ENCODE peak calls at places on chromosomes 4 and X, in six cellular contexts. X, G, D, J, Z and O are unnamed samples.

GRCh38 chrX:143633530-143634372 is 2.1 kb downstream of the SLITRK4 start:
- DNase-seq in J (no peak), X (no peak), D (no peak), G (no peak), Z (no peak), O (no peak)

GRCh38 chr4:99863804-99864203 is 30.4 kb downstream of the LAMTOR3 start:
- DNase-seq in Z (no peak), J (no peak), G (no peak), X (no peak), D (peak), O (no peak)

GRCh38 chr4:139256349-139256748 is 23.7 kb downstream of the MGARP start:
- DNase-seq in G (no peak), Z (no peak), X (no peak), J (no peak), D (no peak), O (no peak)

GRCh38 chrX:109632906-109633504 is 8.0 kb upstream of the KCNE5 start:
- DNase-seq in X (no peak), J (no peak), G (no peak), Z (no peak), D (peak), O (no peak)

GRCh38 chrX:1592128-1592862 is 891 bp downstream of the AKAP17A start:
- DNase-seq in X (no peak), G (no peak), D (peak), J (peak), Z (peak), O (peak)

GRCh38 chr4:6806924-6807676 is 24.6 kb downstream of the KIAA0232 start:
- DNase-seq in Z (no peak), X (no peak), G (no peak), J (no peak), D (no peak), O (no peak)

GRCh38 chr4:39181520-39181904 is 817 bp upstream of the WDR19 start:
- DNase-seq in D (no peak), G (no peak), X (no peak), J (no peak), Z (no peak), O (no peak)

GRCh38 chr4:143986173-143986572 is 33.0 kb downstream of the GYPB start:
- DNase-seq in J (no peak), G (no peak), X (no peak), D (no peak), Z (no peak), O (no peak)

GRCh38 chrX:39381446-39381845 is 580.2 kb downstream of the MID1IP1 start:
- DNase-seq in X (no peak), J (no peak), Z (no peak), D (no peak), G (no peak), O (no peak)

GRCh38 chr4:7166981-7167700 is 25.2 kb upstream of the SORCS2 start:
- DNase-seq in Z (peak), D (no peak), G (no peak), J (no peak), X (no peak), O (no peak)

GRCh38 chrX:124736553-124737240 is 390.3 kb downstream of the SH2D1A start:
- DNase-seq in D (peak), J (no peak), X (no peak), Z (no peak), G (no peak), O (no peak)

GRCh38 chr4:47071863-47072441 is 40.6 kb downstream of the GABRB1 start:
- DNase-seq in D (no peak), Z (no peak), X (no peak), G (no peak), J (no peak), O (no peak)

GRCh38 chr4:21699437-21699836 is 249.1 kb downstream of the KCNIP4 start:
- DNase-seq in X (no peak), J (no peak), Z (peak), D (no peak), G (no peak), O (peak)

GRCh38 chr4:3421470-3421869 is 20.3 kb upstream of the HGFAC start:
- DNase-seq in D (no peak), X (no peak), G (no peak), J (no peak), Z (no peak), O (no peak)

GRCh38 chr4:110609044-110609750 is 13.7 kb downstream of the PITX2 start:
- DNase-seq in Z (no peak), X (no peak), D (no peak), G (no peak), J (no peak), O (no peak)

GRCh38 chr4:182808673-182809416 is 108.3 kb downstream of the DCTD start:
- DNase-seq in X (peak), D (no peak), G (no peak), Z (no peak), J (no peak), O (no peak)

GRCh38 chrX:123731987-123732678 is 719 bp downstream of the THOC2 start:
- DNase-seq in Z (peak), G (no peak), X (no peak), J (no peak), D (peak), O (no peak)

GRCh38 chr4:15689540-15689939 is 7.9 kb downstream of the FAM200B start:
- DNase-seq in J (no peak), G (no peak), X (no peak), Z (no peak), D (no peak), O (no peak)

GRCh38 chrX:37871626-37872302 is 24.4 kb upstream of the DYNLT3 start:
- DNase-seq in D (peak), G (no peak), X (no peak), Z (no peak), J (no peak), O (peak)

DNA sequence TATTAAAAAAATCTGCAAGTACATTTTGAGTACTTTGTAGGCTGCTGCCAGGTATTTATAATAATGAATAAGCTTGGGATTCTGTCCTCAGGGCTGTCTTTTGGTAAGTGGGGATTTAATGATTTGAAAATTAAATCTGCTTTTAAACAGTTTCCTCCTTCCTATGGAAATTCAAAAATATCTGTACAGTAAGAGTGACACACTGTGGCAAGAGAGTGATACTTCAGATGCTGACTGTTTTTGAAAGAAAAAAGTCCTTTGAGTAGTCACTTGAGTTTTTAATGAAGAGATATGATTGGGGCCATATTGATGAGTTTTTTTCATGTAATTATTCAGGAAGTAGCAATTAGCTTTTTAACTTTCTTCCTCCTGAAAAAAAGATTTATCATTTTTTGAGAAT is 49.2 kb downstream of the SMARCAD1 start:
- DNase-seq in G (no peak), D (peak), X (no peak), Z (no peak), J (peak), O (no peak)
- TF ChIP-seq EP300 in G (no peak), D (no peak), X (no peak), Z (no peak), J (no peak), O (no peak)

GRCh38 chr4:168856312-168856711 is 153.7 kb downstream of the CBR4 start:
- DNase-seq in X (no peak), D (no peak), G (no peak), Z (no peak), J (no peak), O (no peak)

GRCh38 chr4:168853770-168854169 is 156.3 kb downstream of the CBR4 start:
- DNase-seq in D (no peak), X (peak), Z (no peak), G (no peak), J (no peak), O (no peak)

GRCh38 chr4:168852933-168853713 is 156.9 kb downstream of the CBR4 start:
- DNase-seq in J (no peak), D (no peak), G (no peak), Z (no peak), X (peak), O (no peak)

GRCh38 chr4:168852387-168852786 is 157.7 kb downstream of the CBR4 start:
- DNase-seq in J (no peak), X (no peak), G (no peak), D (no peak), Z (no peak), O (no peak)

GRCh38 chr4:168854216-168854921 is 155.7 kb downstream of the CBR4 start:
- DNase-seq in X (no peak), G (no peak), Z (no peak), D (no peak), J (no peak), O (no peak)
- TF ChIP-seq EP300 in X (no peak), G (no peak), Z (no peak), D (no peak), J (no peak), O (no peak)

GRCh38 chrX:78513996-78514745 is 145.0 kb downstream of the RTL3 start:
- DNase-seq in G (no peak), Z (no peak), X (no peak), J (no peak), D (no peak), O (no peak)
- TF ChIP-seq EP300 in G (no peak), Z (no peak), X (no peak), J (no peak), D (no peak), O (no peak)

DNA sequence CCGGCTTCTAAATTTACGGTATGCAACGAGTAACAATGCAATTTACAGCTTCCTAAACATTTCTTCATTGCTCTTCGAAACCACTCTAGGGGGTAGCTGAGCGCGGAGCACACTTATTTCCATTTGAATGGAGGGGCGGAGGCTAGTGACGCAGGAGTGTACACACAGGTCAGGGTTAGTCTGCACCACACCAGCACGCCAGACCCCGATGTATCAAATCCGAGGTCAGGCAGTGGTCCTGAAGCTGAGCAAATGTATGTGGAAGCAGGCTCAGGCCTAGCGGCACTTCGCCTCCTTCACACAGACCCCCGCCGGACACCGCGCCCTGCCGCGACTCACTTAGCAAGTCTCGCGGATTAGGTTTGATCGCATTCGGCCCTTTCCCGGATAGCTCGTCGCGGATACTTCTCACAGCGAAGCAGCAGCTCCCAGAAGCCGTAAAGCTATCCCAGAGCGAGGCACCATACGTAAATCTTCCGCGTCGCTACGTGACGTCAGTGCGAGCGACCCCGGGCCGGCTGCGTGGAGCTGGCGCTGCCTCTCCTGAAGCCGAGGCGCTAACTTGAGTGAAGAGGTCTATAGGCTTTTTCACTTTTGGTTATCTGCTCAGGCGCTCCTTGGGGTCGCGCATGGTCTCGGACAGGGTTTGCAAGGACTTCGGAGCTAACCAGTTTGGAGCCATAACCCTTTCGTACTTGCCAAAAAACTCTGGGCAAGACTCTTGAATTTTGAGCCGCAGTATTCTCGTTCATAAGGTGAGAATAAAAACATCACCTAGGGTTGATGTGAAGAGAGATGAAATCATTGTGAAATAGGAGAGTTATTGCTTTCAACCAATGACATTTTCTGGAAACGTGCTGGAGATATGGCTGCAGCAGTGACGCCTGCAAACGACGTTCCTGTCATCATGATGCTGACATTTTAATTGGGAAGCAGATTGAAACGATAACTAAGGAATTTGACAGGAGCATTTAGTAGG is at the start of gene AASDH:
- DNase-seq in X (peak), J (peak), D (peak), G (peak), Z (peak), O (peak)
- TF ChIP-seq EP300 in X (no peak), J (peak), D (peak), G (no peak), Z (no peak), O (no peak)